ENCODE peak calls at places on chromosomes 16 and 17, in ten cellular contexts. U, B, X, P, W, Q, C, N, T and A are unnamed samples.

GRCh38 chr17:27477971-27478684 is 21.9 kb downstream of the KSR1 start:
- DNase-seq in U (no peak), B (no peak), X (no peak), P (no peak), W (no peak), Q (no peak), C (no peak), N (no peak), T (no peak), A (no peak)

GRCh38 chr17:77326636-77327035 is 185.9 kb downstream of the SEC14L1 start:
- DNase-seq in U (no peak), B (no peak), X (no peak), P (no peak), W (no peak), Q (peak; percentile 15), C (no peak), N (peak; percentile 25), T (no peak), A (no peak)

GRCh38 chr16:27405546-27406451 is 3.8 kb downstream of the IL21R start:
- DNase-seq in U (no peak), B (no peak), X (no peak), P (no peak), W (no peak), Q (no peak), C (no peak), N (no peak), T (no peak), A (no peak)

GRCh38 chr17:42183741-42184711 is 1.2 kb downstream of the HCRT start:
- DNase-seq in U (peak; percentile 88), B (peak; percentile 69), X (peak; percentile 24), P (peak; percentile 72), W (peak; percentile 38), Q (peak; percentile 81), C (peak; percentile 77), N (peak; percentile 90), T (peak; percentile 74), A (peak; percentile 61)

GRCh38 chr16:49696414-49697101 is 159.4 kb downstream of the ZNF423 start:
- DNase-seq in U (peak; percentile 19), B (no peak), X (no peak), P (peak; percentile 17), W (no peak), Q (peak; percentile 35), C (no peak), N (no peak), T (no peak), A (no peak)

GRCh38 chr17:39951924-39952664 is 10.7 kb upstream of the GSDMA start:
- DNase-seq in U (no peak), B (no peak), X (no peak), P (no peak), W (no peak), Q (peak; percentile 62), C (no peak), N (peak; percentile 71), T (no peak), A (peak; percentile 34)

GRCh38 chr16:193441-193840 is 13.2 kb downstream of the HBQ1 start:
- DNase-seq in U (no peak), B (no peak), X (no peak), P (no peak), W (no peak), Q (no peak), C (no peak), N (no peak), T (no peak), A (no peak)

GRCh38 chr16:66057056-66057455 is 309.4 kb upstream of the CDH5 start:
- DNase-seq in U (no peak), B (no peak), X (no peak), P (no peak), W (no peak), Q (no peak), C (no peak), N (no peak), T (no peak), A (no peak)

GRCh38 chr17:1912146-1912545 is 82.3 kb downstream of the RPA1 start:
- DNase-seq in U (no peak), B (no peak), X (no peak), P (no peak), W (no peak), Q (no peak), C (no peak), N (no peak), T (no peak), A (no peak)

GRCh38 chr16:17529982-17530760 is 59.4 kb upstream of the XYLT1 start:
- DNase-seq in U (no peak), B (peak; percentile 1), X (no peak), P (no peak), W (no peak), Q (no peak), C (no peak), N (no peak), T (no peak), A (no peak)

GRCh38 chr17:28038802-28039600 is 3.5 kb upstream of the NLK start:
- DNase-seq in U (peak; percentile 19), B (no peak), X (no peak), P (peak; percentile 51), W (peak; percentile 17), Q (no peak), C (peak; percentile 45), N (no peak), T (no peak), A (no peak)

GRCh38 chr16:83494459-83494858 is 313.3 kb upstream of the HSBP1 start:
- DNase-seq in U (no peak), B (no peak), X (no peak), P (peak; percentile 9), W (no peak), Q (no peak), C (no peak), N (no peak), T (no peak), A (no peak)

GRCh38 chr17:31424944-31425582 is 33.6 kb downstream of the RAB11FIP4 start:
- DNase-seq in U (peak; percentile 28), B (no peak), X (no peak), P (no peak), W (no peak), Q (no peak), C (no peak), N (no peak), T (no peak), A (peak; percentile 34)

DNA sequence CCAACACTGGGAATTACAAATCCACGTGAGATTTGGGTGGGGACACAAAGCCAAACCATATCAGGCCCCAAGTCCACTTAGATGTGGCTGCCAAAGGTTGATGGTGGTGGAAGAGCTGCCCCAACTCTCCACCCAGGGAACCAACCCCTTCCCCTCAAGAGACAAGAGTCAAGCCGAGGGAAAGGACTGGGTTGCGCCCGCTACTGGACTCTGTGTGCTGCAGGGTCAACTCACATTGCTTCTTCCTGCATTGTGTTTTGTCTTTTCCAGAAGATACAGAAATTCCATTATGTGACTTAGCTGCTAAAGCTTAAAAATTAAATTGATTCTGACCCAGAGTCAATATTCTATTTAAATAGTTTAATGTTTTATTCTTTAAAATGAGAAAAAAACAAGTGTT is 58.5 kb downstream of the ADAMTS18 start:
- DNase-seq in U (no peak), B (no peak), X (no peak), P (no peak), W (no peak), Q (no peak), C (no peak), N (no peak), T (peak; percentile 9), A (no peak)
- TF ChIP-seq CTCF in U (no peak), B (no peak), X (no peak), P (peak; percentile 33), W (peak; percentile 17), Q (no peak), C (peak; percentile 16), N (peak; percentile 22), T (peak; percentile 19), A (peak; percentile 14)

DNA sequence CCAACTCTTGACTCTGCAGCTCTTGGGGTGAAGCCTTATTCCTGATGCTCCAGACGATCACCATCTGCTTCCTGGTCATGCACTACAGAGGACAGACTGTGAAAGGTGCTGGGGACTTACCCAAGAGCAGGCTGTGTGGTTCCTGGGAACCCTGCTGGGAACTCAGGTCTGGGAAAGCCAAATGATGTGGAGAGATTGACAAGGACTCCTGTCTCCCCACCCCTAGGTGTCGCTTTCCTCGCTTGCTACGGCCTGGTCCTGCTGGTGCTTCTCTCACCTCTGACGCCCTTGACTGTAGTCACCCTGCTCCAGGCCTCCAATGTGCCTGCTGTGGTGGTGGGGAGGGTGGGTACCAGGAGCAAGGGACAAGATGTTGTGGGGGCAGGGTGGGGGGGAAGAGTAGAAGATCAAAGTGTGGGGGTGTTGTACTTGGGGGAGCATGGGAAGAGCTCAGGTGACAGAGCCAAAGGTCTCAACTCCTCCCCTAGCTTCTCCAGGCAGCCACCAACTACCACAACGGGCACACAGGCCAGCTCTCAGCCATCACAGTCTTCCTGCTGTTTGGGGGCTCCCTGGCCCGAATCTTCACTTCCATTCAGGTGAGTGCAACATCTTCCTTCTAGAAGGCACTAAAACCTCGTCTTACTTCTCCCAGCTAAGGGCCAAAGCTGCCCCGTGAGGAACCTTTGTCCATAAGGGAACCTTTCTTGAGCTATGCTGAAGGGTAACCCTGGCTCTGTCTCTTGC is 3.0 kb downstream of the SOX15 start:
- DNase-seq in U (peak; percentile 40), B (no peak), X (no peak), P (no peak), W (no peak), Q (no peak), C (no peak), N (no peak), T (peak; percentile 89), A (no peak)
- TF ChIP-seq CTCF in U (no peak), B (no peak), X (no peak), P (peak; percentile 33), W (peak; percentile 49), Q (no peak), C (peak; percentile 4), N (no peak), T (peak; percentile 73), A (no peak)

DNA sequence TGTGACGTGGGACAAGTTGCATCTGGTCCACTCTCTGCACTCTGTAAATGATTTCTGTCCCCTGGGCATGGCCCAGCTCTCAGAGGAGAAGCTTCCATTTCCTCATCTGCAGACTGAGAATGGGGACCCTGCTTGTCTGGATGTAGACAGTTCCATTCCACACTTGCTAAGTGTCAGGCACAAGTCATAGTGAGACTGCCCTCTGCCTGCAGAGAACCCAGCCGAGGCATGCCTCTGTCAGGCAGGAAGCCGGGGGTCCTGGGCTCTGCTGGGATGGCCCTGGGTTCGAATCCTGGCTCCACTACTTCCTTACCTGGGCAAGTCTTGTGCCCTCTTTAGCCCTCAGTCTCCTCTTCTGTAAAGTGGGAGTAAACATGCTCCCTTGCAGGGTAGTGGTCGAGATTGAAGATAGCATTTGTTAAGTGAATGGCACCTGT is 4.1 kb downstream of the MAP2K3 start:
- DNase-seq in U (no peak), B (no peak), X (no peak), P (no peak), W (no peak), Q (peak; percentile 20), C (no peak), N (no peak), T (no peak), A (no peak)
- TF ChIP-seq CTCF in U (no peak), B (no peak), X (peak; percentile 16), P (peak; percentile 27), W (peak; percentile 35), Q (no peak), C (peak; percentile 3), N (no peak), T (no peak), A (peak; percentile 30)

DNA sequence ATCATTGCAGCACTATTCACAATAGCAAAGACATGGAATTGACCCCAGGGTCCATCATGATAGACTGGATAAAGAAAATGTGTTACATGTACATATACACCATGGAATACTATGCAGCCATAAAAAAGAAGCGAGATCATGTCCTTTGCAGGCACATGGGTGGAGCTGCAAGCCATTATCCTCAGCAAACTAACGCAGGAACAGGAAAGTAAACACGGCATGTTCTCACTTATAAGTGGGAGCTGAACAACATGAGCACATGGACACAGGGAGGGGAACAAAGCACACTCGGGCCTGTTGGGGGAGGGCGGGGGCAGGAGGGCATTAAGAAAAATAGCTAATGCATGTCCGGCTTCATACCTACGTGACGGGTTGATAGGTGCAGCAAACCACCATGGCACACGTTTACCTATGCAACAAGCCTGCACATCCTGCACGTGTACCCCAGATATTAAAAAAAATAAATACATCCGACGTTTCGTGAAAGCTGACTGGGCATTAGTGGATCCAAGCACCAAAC is 28.9 kb downstream of the ZNF778 start:
- DNase-seq in U (no peak), B (no peak), X (no peak), P (peak; percentile 28), W (no peak), Q (no peak), C (no peak), N (no peak), T (no peak), A (no peak)
- TF ChIP-seq CTCF in U (no peak), B (no peak), X (no peak), P (no peak), W (no peak), Q (no peak), C (no peak), N (no peak), T (no peak), A (no peak)